ENCODE peak calls at places on chromosomes 7 and 10, in eight cellular contexts. O is psoas muscle, Z is breast epithelium, T is left lung, J is mammary epithelial cell, F is heart right ventricle, X is right cardiac atrium, Y is GM23248. G is an unnamed sample. For H3K4me1 and H3K27me3, the result is how much of the 10 kb centered on the place peaks cover.

GRCh38 chr7:66557214-66558200 is 71.2 kb upstream of the KCTD7 start:
- DNase-seq in X (peak), J (peak), F (peak), O (peak), Y (peak), T (peak), Z (peak), G (peak)

GRCh38 chr7:80542398-80542797 is 30.5 kb upstream of the GNAT3 start:
- DNase-seq in J (peak), O (no peak), F (no peak), T (no peak), X (no peak), Z (no peak), Y (peak), G (no peak)

GRCh38 chr7:133504825-133505224 is 251.9 kb downstream of the EXOC4 start:
- DNase-seq in T (no peak), O (no peak), J (no peak), Y (no peak), F (no peak), Z (no peak), X (no peak), G (no peak)

GRCh38 chr7:47227762-47228177 is 354.1 kb downstream of the TNS3 start:
- DNase-seq in O (no peak), Z (no peak), J (peak), Y (peak), F (peak), X (no peak), T (no peak), G (no peak)

GRCh38 chr10:96999987-97000386 is 167.9 kb downstream of the LCOR start:
- DNase-seq in Y (no peak), Z (no peak), F (no peak), T (no peak), X (no peak), J (no peak), O (no peak), G (no peak)

GRCh38 chr7:68411742-68412141 is 1186.5 kb upstream of the AUTS2 start:
- DNase-seq in T (no peak), O (no peak), Y (no peak), X (no peak), J (no peak), F (no peak), Z (no peak), G (no peak)

GRCh38 chr7:175955-176354 is 16.4 kb upstream of the FAM20C start:
- DNase-seq in O (no peak), Z (no peak), X (no peak), J (no peak), F (no peak), Y (no peak), T (no peak), G (no peak)

GRCh38 chr10:49594594-49594993 is 15.5 kb upstream of the SLC18A3 start:
- DNase-seq in Z (no peak), X (no peak), F (peak), Y (peak), T (no peak), J (peak), O (no peak), G (no peak)

GRCh38 chr7:16436306-16436705 is 15.0 kb upstream of the CRPPA start:
- DNase-seq in F (no peak), Y (no peak), X (no peak), O (no peak), J (no peak), Z (no peak), T (no peak), G (no peak)

GRCh38 chr10:79070091-79070610 is 1.4 kb downstream of the ZMIZ1 start:
- DNase-seq in X (peak), O (peak), J (no peak), F (no peak), T (no peak), Z (no peak), Y (peak), G (peak)

GRCh38 chr7:17564678-17565209 is 266.3 kb downstream of the AHR start:
- DNase-seq in Y (peak), X (no peak), J (peak), F (no peak), Z (no peak), T (no peak), O (no peak), G (no peak)

DNA sequence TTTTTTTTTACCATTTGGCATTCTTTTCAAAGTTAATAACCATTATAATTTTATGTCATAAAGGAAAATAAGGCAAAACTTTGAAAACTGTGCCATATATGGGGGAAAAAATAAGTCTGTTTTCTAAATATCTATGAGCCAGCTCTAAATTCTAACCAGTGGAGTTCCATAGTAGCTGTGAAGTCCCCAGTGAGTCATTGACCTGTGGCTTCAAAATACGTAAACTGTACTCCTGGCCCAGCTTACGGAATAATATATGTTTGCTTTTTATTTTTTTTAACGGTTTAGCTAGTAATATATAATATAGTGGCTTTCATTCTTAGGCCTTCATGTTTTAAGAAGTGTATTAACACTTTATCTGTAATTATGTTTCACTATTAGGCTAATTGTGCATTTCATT is 20.5 kb downstream of the ZRANB1 start:
- DNase-seq in Z (no peak), X (no peak), J (no peak), O (no peak), F (no peak), T (no peak), Y (no peak), G (no peak)
- H3K4me3 ChIP-seq in Z (no peak), X (no peak), J (no peak), O (no peak), F (no peak), T (no peak), Y (no peak), G (no peak)

DNA sequence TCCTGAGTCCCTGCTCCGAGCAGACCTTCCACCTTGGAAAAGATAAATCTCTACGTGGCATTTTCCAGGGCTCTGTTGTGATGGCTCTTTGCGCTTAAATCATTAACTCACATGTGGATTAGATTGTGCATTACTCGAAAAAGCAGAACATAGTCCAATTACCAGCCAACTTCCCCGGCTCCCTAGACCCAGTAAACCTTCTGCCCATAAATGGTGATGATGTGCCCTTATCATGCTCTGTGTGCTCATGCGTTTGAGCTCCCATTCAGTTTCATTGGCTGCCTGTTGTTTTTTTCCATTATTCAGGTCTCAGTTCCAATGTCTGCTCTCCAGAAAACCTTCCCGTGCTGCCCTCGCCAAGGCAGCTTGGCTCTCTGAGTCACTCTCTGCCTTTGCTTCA is 471.2 kb downstream of the GLRX3 start:
- DNase-seq in T (no peak), J (no peak), X (no peak), F (no peak), Y (no peak), O (no peak), Z (no peak), G (no peak)
- H3K4me1 ChIP-seq in T (under half), J (under half), X (under half), F (under half), Y (under half), O (under half), Z (under half), G (under half)

GRCh38 chr7:84122582-84123360 is 71.8 kb downstream of the SEMA3A start:
- DNase-seq in X (no peak), O (no peak), F (no peak), J (no peak), T (no peak), Y (no peak), Z (no peak), G (no peak)
- H3K27me3 ChIP-seq in X (under half), O (under half), F (under half), J (under half), T (under half), Y (under half), Z (under half), G (under half)

GRCh38 chr7:84149573-84149972 is 45.0 kb downstream of the SEMA3A start:
- DNase-seq in X (no peak), J (no peak), T (no peak), Y (no peak), O (no peak), F (no peak), Z (no peak), G (no peak)
- H3K4me3 ChIP-seq in X (no peak), J (no peak), T (no peak), Y (no peak), O (no peak), F (no peak), Z (no peak), G (no peak)

GRCh38 chr10:69645296-69645665 is 15.2 kb downstream of the FAM241B start:
- DNase-seq in T (no peak), X (no peak), J (no peak), Y (no peak), F (no peak), O (no peak), Z (no peak), G (no peak)

GRCh38 chr10:69643779-69644657 is 14.0 kb downstream of the FAM241B start:
- DNase-seq in F (no peak), X (no peak), Z (no peak), Y (no peak), J (no peak), T (no peak), O (no peak), G (no peak)

GRCh38 chr10:69646688-69647060 is 16.6 kb downstream of the FAM241B start:
- DNase-seq in T (no peak), Y (no peak), F (no peak), Z (no peak), X (no peak), J (no peak), O (no peak), G (no peak)

GRCh38 chr10:69645751-69646687 is 16.0 kb downstream of the FAM241B start:
- DNase-seq in Y (no peak), T (peak), F (no peak), J (no peak), Z (no peak), X (no peak), O (no peak), G (no peak)

DNA sequence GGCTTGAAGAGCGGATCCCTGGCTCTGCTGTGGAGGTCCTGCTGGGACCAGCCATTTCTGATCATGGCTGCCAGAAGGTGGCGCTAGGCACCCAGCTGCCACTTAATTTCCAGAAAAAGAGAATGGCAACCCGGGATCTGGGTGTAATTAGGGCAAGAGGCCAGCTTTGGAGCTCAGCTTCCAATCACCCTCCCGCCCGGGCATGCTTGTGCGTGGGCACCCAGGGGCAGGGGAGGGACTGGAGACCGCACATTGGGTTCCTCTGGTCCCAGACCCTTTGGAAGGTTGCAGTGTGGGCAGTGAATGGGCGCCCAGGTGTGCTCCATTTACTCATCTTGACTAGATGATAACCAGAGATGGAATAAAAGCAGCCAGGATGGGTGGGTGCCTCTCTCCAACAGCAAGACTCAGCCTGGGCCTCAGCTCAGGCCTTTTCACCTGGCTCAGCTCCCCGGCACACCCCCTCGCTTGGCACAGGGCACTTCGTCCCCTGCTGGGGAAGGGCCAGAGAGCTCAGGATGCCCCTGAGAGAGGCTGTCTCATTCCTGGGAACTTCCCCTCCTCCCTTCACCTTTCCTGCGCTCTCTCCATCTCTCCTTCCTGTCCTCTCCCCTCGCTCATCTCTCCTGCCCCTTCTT is 14.7 kb downstream of the FAM241B start:
- DNase-seq in X (peak), Z (no peak), O (peak), T (peak), J (peak), Y (peak), F (peak), G (peak)
- H3K4me1 ChIP-seq in X (under half), Z (under half), O (under half), T (under half), J (under half), Y (under half), F (under half), G (under half)

GRCh38 chr10:123129553-123130271 is 6.1 kb upstream of the HMX3 start:
- DNase-seq in O (no peak), Z (no peak), F (no peak), J (peak), Y (peak), T (no peak), X (no peak), G (no peak)
- H3K27me3 ChIP-seq in O (under half), Z (under half), F (half or more), J (under half), Y (half or more), T (half or more), X (under half), G (under half)

GRCh38 chr7:157053118-157053517 is 42.7 kb upstream of the MNX1 start:
- DNase-seq in O (no peak), F (no peak), J (no peak), T (no peak), Y (no peak), X (no peak), Z (no peak), G (no peak)
- H3K4me3 ChIP-seq in O (no peak), F (no peak), J (no peak), T (no peak), Y (no peak), X (no peak), Z (no peak), G (no peak)

GRCh38 chr10:68346774-68347173 is 14.0 kb upstream of the PBLD start:
- DNase-seq in X (no peak), F (no peak), T (no peak), Z (no peak), J (no peak), Y (no peak), O (no peak), G (no peak)
- H3K4me1 ChIP-seq in X (under half), F (under half), T (under half), Z (under half), J (under half), Y (under half), O (under half), G (under half)

G was measured in Peyer's patch.